ENCODE peak calls at places on chromosome 22, in five cellular contexts. E is cardiac muscle cell, U is stomach, Z is mammary epithelial cell, G is prostate gland. B is an unnamed sample.

GRCh38 chr22:50308597-50308935 is 1.1 kb upstream of the PLXNB2 start:
- DNase-seq in Z (no peak), E (no peak), G (no peak), U (no peak), B (no peak)

GRCh38 chr22:45208993-45209838 is 31.5 kb downstream of the KIAA0930 start:
- DNase-seq in G (no peak), E (no peak), Z (peak; percentile 46), U (no peak), B (peak; percentile 5)

GRCh38 chr22:42773161-42773560 is 52.5 kb upstream of the A4GALT start:
- DNase-seq in E (no peak), Z (no peak), U (no peak), G (no peak), B (no peak)

GRCh38 chr22:49099496-49100124 is 728.1 kb downstream of the BRD1 start:
- DNase-seq in G (no peak), E (no peak), U (no peak), Z (no peak), B (no peak)

GRCh38 chr22:38236786-38237185 is 35.0 kb downstream of the MAFF start:
- DNase-seq in U (peak; percentile 78), G (peak; percentile 79), E (no peak), Z (no peak), B (no peak)

GRCh38 chr22:46087816-46088277 is 62.5 kb upstream of the PPARA start:
- DNase-seq in E (no peak), U (peak; percentile 88), Z (peak; percentile 84), G (peak; percentile 85), B (no peak)

GRCh38 chr22:30908051-30908461 is 60.5 kb downstream of the MORC2 start:
- DNase-seq in U (no peak), Z (no peak), E (no peak), G (no peak), B (no peak)

GRCh38 chr22:27170491-27170890 is 513.1 kb downstream of the MIAT start:
- DNase-seq in E (no peak), U (no peak), G (no peak), Z (no peak), B (no peak)

GRCh38 chr22:30968015-30968923 is at the start of gene MORC2:
- DNase-seq in U (peak; percentile 63), E (no peak), G (peak; percentile 28), Z (no peak), B (no peak)

GRCh38 chr22:46076651-46077339 is 73.5 kb upstream of the PPARA start:
- DNase-seq in U (peak; percentile 59), Z (peak; percentile 77), G (peak; percentile 44), E (no peak), B (no peak)

GRCh38 chr22:24460418-24461089 is 33.2 kb downstream of the ADORA2A start:
- DNase-seq in E (no peak), G (no peak), U (no peak), Z (no peak), B (no peak)

GRCh38 chr22:37154925-37155712 is 5.4 kb upstream of the IL2RB start:
- DNase-seq in Z (peak; percentile 12), E (no peak), G (no peak), U (no peak), B (no peak)

GRCh38 chr22:28736296-28737155 is 5.1 kb downstream of the CHEK2 start:
- DNase-seq in Z (no peak), E (no peak), G (no peak), U (no peak), B (no peak)

GRCh38 chr22:45163074-45163416 is 680 bp upstream of the NUP50 start:
- DNase-seq in U (no peak), E (peak; percentile 54), G (no peak), Z (peak; percentile 50), B (no peak)

GRCh38 chr22:29917052-29917902 is 34.3 kb downstream of the MTMR3 start:
- DNase-seq in U (no peak), Z (no peak), G (no peak), E (no peak), B (no peak)

GRCh38 chr22:45468872-45469572 is 33.7 kb upstream of the FBLN1 start:
- DNase-seq in U (no peak), E (no peak), G (no peak), Z (peak; percentile 85), B (no peak)

GRCh38 chr22:27747396-27748256 is 53.9 kb downstream of the MN1 start:
- DNase-seq in G (no peak), U (no peak), E (no peak), Z (no peak), B (no peak)

GRCh38 chr22:38427940-38428339 is 27.1 kb downstream of the KCNJ4 start:
- DNase-seq in U (no peak), E (no peak), Z (no peak), G (no peak), B (no peak)

GRCh38 chr22:50184004-50184461 is 1.7 kb upstream of the TRABD start:
- DNase-seq in E (peak; percentile 76), G (peak; percentile 80), Z (no peak), U (peak; percentile 90), B (no peak)

GRCh38 chr22:26949193-26949592 is 291.8 kb downstream of the MIAT start:
- DNase-seq in G (no peak), Z (peak; percentile 11), E (peak; percentile 82), U (no peak), B (no peak)

GRCh38 chr22:24416095-24416494 is 11.3 kb upstream of the ADORA2A start:
- DNase-seq in Z (no peak), G (no peak), U (no peak), E (no peak), B (no peak)

GRCh38 chr22:23207786-23208325 is 27.5 kb downstream of the BCR start:
- DNase-seq in Z (no peak), E (no peak), U (no peak), G (no peak), B (no peak)

GRCh38 chr22:26322179-26322905 is 106.7 kb upstream of the ASPHD2 start:
- DNase-seq in U (no peak), E (no peak), Z (peak; percentile 92), G (no peak), B (no peak)

GRCh38 chr22:36279219-36279666 is 26.3 kb downstream of the APOL1 start:
- DNase-seq in G (no peak), Z (no peak), U (no peak), E (no peak), B (no peak)

GRCh38 chr22:40407831-40408717 is 37.7 kb downstream of the SGSM3 start:
- DNase-seq in Z (no peak), E (no peak), U (no peak), G (no peak), B (no peak)

GRCh38 chr22:46738961-46739870 is 1.2 kb upstream of the CERK start:
- DNase-seq in E (no peak), U (peak; percentile 73), G (peak; percentile 61), Z (no peak), B (peak; percentile 81)

GRCh38 chr22:39087881-39088687 is 9.0 kb upstream of the APOBEC3H start:
- DNase-seq in E (peak; percentile 80), U (no peak), Z (no peak), G (no peak), B (no peak)

GRCh38 chr22:25540128-25540790 is 24.2 kb upstream of the GRK3 start:
- DNase-seq in G (no peak), E (no peak), U (no peak), Z (no peak), B (no peak)

GRCh38 chr22:31650391-31650790 is 11.6 kb downstream of the PISD start:
- DNase-seq in Z (peak; percentile 85), G (no peak), E (no peak), U (no peak), B (no peak)

GRCh38 chr22:24969588-24970301 is 17.2 kb downstream of the KIAA1671 start:
- DNase-seq in U (no peak), E (peak; percentile 17), G (peak; percentile 91), Z (peak; percentile 58), B (no peak)

GRCh38 chr22:48483764-48484528 is 1343.7 kb downstream of the BRD1 start:
- DNase-seq in E (no peak), Z (no peak), U (no peak), G (no peak), B (no peak)

GRCh38 chr22:26589367-26589844 is 526 bp downstream of the TPST2 start:
- DNase-seq in Z (no peak), E (peak; percentile 51), U (peak; percentile 38), G (no peak), B (peak; percentile 9)

GRCh38 chr22:37843746-37844089 is 416 bp downstream of the ANKRD54 start:
- DNase-seq in U (no peak), Z (no peak), E (no peak), G (peak; percentile 16), B (no peak)

GRCh38 chr22:46106279-46107022 is 43.9 kb upstream of the PPARA start:
- DNase-seq in U (no peak), G (no peak), Z (no peak), E (no peak), B (no peak)

GRCh38 chr22:32717337-32718240 is 83.9 kb upstream of the TIMP3 start:
- DNase-seq in U (no peak), G (no peak), E (no peak), Z (no peak), B (no peak)
- H3K27ac ChIP-seq in U (peak overlapping the region; percentile 11), G (no peak overlapping the region), E (no peak overlapping the region), Z (no peak overlapping the region), B (no peak overlapping the region)

DNA sequence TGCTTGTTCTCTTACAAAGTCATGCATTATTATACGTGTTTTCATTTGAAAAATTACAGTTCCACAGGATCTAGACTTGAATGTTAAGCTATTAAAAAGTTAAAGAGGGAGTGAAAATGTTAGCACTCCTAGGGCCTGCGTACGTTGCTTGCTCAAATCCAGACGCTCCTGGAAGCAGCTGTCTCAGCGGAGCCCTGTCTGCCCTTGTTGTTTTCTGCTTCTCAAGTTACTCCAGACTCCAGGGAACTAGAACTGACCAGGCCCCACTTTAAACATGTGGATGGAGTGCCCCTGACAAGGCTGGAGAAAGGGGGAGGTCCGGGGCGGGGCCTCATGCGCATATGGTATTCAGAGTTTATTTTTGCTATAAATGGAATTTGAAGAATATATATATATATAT is 9.6 kb downstream of the PARVB start:
- DNase-seq in G (no peak), U (no peak), Z (no peak), E (peak; percentile 80), B (no peak)
- H3K4me1 ChIP-seq in G (no peaks in the 10 kb centered on the region), U (peaks cover 4% of the 10 kb centered on the region), Z (peaks cover 8% of the 10 kb centered on the region), E (peaks cover 24% of the 10 kb centered on the region), B (peaks cover 10% of the 10 kb centered on the region)

DNA sequence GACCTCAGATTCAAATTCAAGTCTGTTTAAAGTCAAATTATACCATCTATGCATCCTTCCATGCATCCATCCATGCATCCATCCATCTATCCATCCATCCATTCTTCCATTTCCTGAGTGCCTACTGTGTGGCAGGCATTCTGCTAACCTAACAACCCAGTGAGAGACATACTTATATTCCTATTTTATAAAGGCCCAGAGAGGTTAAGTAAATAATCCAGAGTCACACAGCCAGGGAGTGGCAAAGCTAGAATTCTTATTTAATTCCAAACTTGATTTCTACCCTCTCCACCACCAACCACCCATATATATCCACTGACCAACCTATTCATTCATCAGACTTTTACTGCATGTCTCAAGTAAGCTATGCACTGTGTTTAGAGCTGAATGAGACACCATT is 53.8 kb downstream of the LRRC74B start:
- DNase-seq in U (no peak), Z (no peak), G (no peak), E (no peak), B (no peak)
- H3K27ac ChIP-seq in U (no peak overlapping the region), Z (no peak overlapping the region), G (no peak overlapping the region), E (no peak overlapping the region), B (no peak overlapping the region)

DNA sequence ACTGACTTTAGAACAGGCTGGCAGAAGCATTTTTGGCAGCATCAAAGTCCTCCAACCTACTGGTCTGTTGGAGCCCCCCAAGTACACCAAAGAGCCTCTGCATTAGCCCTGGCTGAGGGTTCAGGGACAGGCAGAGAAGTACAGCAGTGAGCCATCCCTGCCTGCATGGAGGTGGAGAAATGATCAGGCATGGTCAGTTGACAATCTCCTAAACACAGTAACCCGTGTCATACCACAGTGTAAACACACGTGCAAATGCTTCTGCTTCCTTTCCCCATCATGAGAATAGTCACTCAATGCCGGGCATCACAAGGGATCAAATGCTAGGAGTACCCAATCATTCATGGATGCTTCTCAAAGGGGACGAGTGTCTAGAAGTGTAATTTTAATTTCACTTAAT is 8.2 kb downstream of the SERPIND1 start:
- DNase-seq in G (no peak), Z (no peak), E (no peak), U (no peak), B (no peak)
- H3K4me1 ChIP-seq in G (no peaks in the 10 kb centered on the region), Z (peaks cover 18% of the 10 kb centered on the region), E (peaks cover 31% of the 10 kb centered on the region), U (peaks cover 6% of the 10 kb centered on the region), B (no peaks in the 10 kb centered on the region)

B was measured in effector memory CD4-positive, alpha-beta T cell.